ENCODE peak calls at places on chromosome 21, in five cellular contexts. P is CD8-positive, alpha-beta T cell; H is pancreas; A is epithelial cell of esophagus; Z is HepG2. M is an unnamed sample.

GRCh38 chr21:41611966-41612606 is 104.1 kb upstream of the TMPRSS2 start:
- DNase-seq in P (no peak), H (no peak), A (peak; percentile 82), Z (peak; percentile 28), M (peak; percentile 61)

GRCh38 chr21:27212444-27212843 is 245.6 kb upstream of the ADAMTS5 start:
- DNase-seq in P (no peak), H (no peak), A (no peak), Z (no peak), M (no peak)

GRCh38 chr21:42429856-42430255 is 26.2 kb downstream of the UBASH3A start:
- DNase-seq in P (no peak), H (no peak), A (peak; percentile 16), Z (no peak), M (no peak)

GRCh38 chr21:28943631-28944030 is 49.0 kb downstream of the LTN1 start:
- DNase-seq in P (no peak), H (no peak), A (no peak), Z (no peak), M (no peak)

GRCh38 chr21:16425297-16425696 is 695.5 kb downstream of the USP25 start:
- DNase-seq in P (no peak), H (no peak), A (no peak), Z (no peak), M (no peak)

GRCh38 chr21:38433516-38433915 is 64.8 kb downstream of the ERG start:
- DNase-seq in P (no peak), H (no peak), A (no peak), Z (no peak), M (no peak)

GRCh38 chr21:40422851-40423635 is 423.9 kb downstream of the DSCAM start:
- DNase-seq in P (no peak), H (no peak), A (no peak), Z (no peak), M (no peak)

GRCh38 chr21:37829447-37829846 is 86.8 kb downstream of the KCNJ6 start:
- DNase-seq in P (no peak), H (no peak), A (peak; percentile 66), Z (peak; percentile 23), M (peak; percentile 11)

GRCh38 chr21:37546949-37547614 is 180.5 kb downstream of the DYRK1A start:
- DNase-seq in P (no peak), H (no peak), A (no peak), Z (no peak), M (no peak)

GRCh38 chr21:42187976-42188653 is 30.8 kb upstream of the ABCG1 start:
- DNase-seq in P (peak; percentile 82), H (no peak), A (peak; percentile 46), Z (no peak), M (no peak)

GRCh38 chr21:45236481-45236880 is 51.2 kb downstream of the POFUT2 start:
- DNase-seq in P (no peak), H (no peak), A (no peak), Z (no peak), M (no peak)

GRCh38 chr21:45018131-45019075 is 56.0 kb upstream of the ADARB1 start:
- DNase-seq in P (no peak), H (peak; percentile 59), A (no peak), Z (no peak), M (no peak)

GRCh38 chr21:37412603-37413360 is 46.2 kb downstream of the DYRK1A start:
- DNase-seq in P (no peak), H (no peak), A (no peak), Z (no peak), M (no peak)

GRCh38 chr21:42474043-42474831 is 21.8 kb downstream of the RSPH1 start:
- DNase-seq in P (peak; percentile 27), H (no peak), A (peak; percentile 88), Z (peak; percentile 41), M (peak; percentile 76)

GRCh38 chr21:35565204-35565611 is 495.1 kb downstream of the SETD4 start:
- DNase-seq in P (no peak), H (no peak), A (peak; percentile 88), Z (no peak), M (peak; percentile 68)

GRCh38 chr21:35571910-35572309 is 488.4 kb downstream of the SETD4 start:
- DNase-seq in P (no peak), H (no peak), A (peak; percentile 17), Z (no peak), M (no peak)

GRCh38 chr21:35563885-35564451 is 496.4 kb downstream of the SETD4 start:
- DNase-seq in P (no peak), H (no peak), A (no peak), Z (no peak), M (no peak)

GRCh38 chr21:35562876-35563275 is 497.4 kb downstream of the SETD4 start:
- DNase-seq in P (no peak), H (no peak), A (no peak), Z (no peak), M (no peak)

DNA sequence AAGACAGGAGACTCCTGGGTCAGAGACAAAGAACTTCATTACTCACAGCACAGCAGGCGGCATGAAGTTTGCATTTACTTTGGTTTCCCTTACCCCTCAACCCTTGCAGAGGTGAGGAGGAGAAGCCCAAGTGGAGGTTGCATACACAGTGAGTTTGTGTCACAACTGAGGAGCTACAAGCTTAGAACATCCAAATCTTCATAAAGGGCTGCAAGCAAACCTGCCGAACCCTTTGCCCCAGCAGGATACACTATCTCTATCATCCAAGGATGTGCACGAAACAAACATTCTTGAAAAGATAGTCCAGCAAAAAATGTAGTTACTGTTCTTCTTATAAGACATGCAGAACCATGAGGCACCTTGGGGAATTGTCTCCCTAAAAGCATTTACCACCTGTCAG is 493.5 kb downstream of the SETD4 start:
- DNase-seq in P (no peak), H (no peak), A (no peak), Z (no peak), M (no peak)
- TF ChIP-seq CTCF in P (no peak), H (no peak), A (no peak), Z (no peak), M (no peak)

GRCh38 chr21:46324390-46325072 is 575 bp downstream of the PCNT start:
- DNase-seq in P (peak; percentile 94), H (peak; percentile 95), A (peak; percentile 87), Z (peak; percentile 42), M (peak; percentile 87)

GRCh38 chr21:46328151-46328550 is 4.2 kb downstream of the PCNT start:
- DNase-seq in P (no peak), H (no peak), A (no peak), Z (no peak), M (no peak)

GRCh38 chr21:46327711-46328110 is 3.8 kb downstream of the PCNT start:
- DNase-seq in P (no peak), H (no peak), A (no peak), Z (no peak), M (no peak)

GRCh38 chr21:46325073-46325912 is 1.3 kb downstream of the PCNT start:
- DNase-seq in P (peak; percentile 58), H (peak; percentile 82), A (peak; percentile 71), Z (peak; percentile 35), M (peak; percentile 45)

DNA sequence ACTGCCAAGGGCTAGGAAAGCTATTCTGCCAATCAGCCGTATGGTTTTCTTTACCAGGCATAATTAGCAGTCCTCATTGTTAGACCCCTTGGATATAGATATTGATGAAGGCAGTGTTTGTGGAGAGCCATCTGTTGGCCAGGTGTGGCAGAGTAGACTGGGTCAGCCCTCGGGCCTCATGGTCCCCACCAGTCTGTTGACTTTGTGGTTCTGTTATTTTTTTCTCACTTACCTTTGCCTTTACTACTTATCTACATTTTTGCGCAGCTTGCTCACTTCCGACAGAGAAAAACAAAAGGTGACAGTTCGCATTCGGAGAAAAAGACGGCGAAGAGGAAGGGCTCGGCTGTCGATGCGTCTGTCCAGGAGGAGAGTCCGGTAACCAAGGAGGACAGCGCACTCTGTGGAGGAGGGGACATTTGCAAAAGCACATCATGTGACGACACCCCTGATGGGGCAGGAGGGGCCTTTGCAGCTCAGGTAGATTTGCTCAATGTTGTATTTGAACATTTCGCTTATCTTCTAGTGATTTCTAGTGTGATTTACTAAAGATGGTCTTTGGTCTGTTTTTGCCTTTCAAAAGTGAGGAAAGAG is 2.3 kb downstream of the PCNT start:
- DNase-seq in P (no peak), H (no peak), A (peak; percentile 16), Z (peak; percentile 32), M (no peak)
- TF ChIP-seq CTCF in P (no peak), H (no peak), A (no peak), Z (peak; percentile 69), M (no peak)

DNA sequence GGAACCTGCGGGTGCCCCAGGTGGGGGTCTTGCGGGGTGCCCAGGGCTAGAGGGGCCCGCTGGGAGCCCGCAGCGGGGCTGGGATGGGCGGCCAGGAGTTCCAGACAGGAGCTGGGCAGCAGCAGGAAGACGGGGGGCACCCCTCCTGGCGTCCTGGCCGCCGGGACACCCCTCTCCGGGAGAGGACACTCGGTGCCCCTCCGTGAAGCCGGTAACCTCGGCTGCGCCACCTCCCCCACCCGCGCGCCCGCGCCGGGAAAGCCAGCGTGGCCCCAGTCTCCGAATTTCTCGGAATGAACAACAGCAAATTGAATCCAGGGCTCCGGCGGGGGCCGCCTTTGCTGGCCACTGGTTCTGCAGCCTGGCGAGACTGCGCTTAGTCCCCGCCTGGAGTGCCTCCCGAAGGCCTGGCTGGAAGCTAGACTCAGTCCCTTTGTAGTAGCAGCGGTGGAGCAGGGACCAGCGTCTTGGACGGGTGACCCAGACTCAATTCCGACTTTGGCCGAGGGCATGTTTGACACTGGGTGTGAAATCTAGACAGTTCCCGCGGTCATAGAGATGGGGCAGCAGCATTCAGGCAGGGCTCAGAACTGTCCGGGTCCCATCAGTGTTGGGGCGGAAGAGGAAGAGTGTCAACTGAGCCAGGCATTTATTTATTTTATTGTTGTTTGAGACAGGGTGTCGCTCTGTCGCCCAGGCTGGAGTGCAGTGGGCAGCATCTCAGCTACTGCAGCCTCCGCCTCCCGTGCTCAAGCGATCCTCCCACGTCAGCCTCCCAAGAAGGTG is 766 bp downstream of the IFNGR2 start:
- DNase-seq in P (peak; percentile 68), H (peak; percentile 79), A (peak; percentile 38), Z (peak; percentile 26), M (peak; percentile 37)
- TF ChIP-seq CTCF in P (no peak), H (no peak), A (no peak), Z (no peak), M (no peak)

DNA sequence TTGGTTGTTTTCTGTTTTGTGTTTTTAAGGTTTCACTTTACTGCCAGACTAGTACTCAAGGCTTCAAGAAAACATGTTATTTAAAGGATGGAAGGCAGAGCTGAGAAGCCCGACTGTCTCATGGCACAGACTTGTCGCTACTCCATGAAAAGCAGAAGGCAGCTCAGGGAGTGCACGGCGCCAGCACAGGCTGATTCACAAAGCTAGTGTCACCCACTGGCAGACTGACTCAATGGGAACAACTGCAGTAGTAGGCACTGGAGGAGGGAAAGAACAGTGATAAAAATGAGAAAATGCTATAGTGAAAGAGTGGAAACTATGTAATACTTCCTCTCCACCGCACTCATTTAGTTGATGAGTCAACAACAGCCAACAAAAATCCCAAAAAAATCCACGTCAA is 14.7 kb downstream of the HSF2BP start:
- DNase-seq in P (no peak), H (no peak), A (peak; percentile 69), Z (no peak), M (no peak)
- TF ChIP-seq CTCF in P (no peak), H (no peak), A (no peak), Z (no peak), M (no peak)

DNA sequence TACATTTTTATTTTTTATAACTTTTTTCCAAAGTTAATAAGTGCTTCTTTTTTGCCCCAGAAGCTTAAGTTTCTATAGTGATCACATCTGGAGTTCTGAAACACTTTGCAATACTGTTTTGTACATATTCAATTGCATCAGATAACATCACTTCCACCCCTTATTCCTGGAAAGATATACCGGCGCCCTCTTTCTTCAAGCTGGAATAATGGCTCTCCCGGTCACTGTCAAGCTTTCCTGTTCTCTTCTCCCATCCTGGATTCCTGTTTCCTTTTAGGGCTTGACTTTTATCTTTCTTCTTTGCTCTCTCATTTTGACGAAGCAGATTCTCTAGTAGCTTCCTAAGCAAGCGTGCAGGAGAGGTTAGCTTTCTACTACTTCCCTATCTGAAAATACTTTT is 1866.8 kb downstream of the MRPL39 start:
- DNase-seq in P (no peak), H (no peak), A (no peak), Z (no peak), M (no peak)
- TF ChIP-seq CTCF in P (no peak), H (no peak), A (no peak), Z (no peak), M (no peak)

M was measured in Calu3.